ENCODE peak calls at places on chromosomes 6 and 20, in eight cellular contexts. D, N, H, T, R, Q, E and K are unnamed samples.

GRCh38 chr6:86192123-86192522 is 549.4 kb upstream of the SYNCRIP start:
- DNase-seq in D (no peak), N (no peak), H (no peak), T (no peak), R (no peak), Q (no peak), E (no peak), K (no peak)

GRCh38 chr6:6851059-6851658 is 256.6 kb upstream of the RREB1 start:
- DNase-seq in D (no peak), N (peak), H (peak), T (no peak), R (no peak), Q (peak), E (no peak), K (no peak)

GRCh38 chr20:13790708-13791107 is 5.9 kb downstream of the NDUFAF5 start:
- DNase-seq in D (no peak), N (no peak), H (no peak), T (no peak), R (no peak), Q (no peak), E (no peak), K (no peak)

GRCh38 chr20:62762801-62763368 is 33.4 kb upstream of the MRGBP start:
- DNase-seq in D (no peak), N (no peak), H (no peak), T (no peak), R (no peak), Q (peak), E (no peak), K (no peak)

GRCh38 chr20:56859039-56859750 is 230.1 kb downstream of the TFAP2C start:
- DNase-seq in D (no peak), N (no peak), H (no peak), T (no peak), R (no peak), Q (no peak), E (no peak), K (no peak)

GRCh38 chr6:28693751-28694443 is 168.2 kb downstream of the GPX5 start:
- DNase-seq in D (no peak), N (peak), H (no peak), T (no peak), R (no peak), Q (no peak), E (no peak), K (no peak)

GRCh38 chr6:52507557-52508260 is 69.2 kb downstream of the TRAM2 start:
- DNase-seq in D (no peak), N (peak), H (no peak), T (no peak), R (no peak), Q (no peak), E (no peak), K (no peak)

GRCh38 chr6:116363759-116364158 is 7.0 kb upstream of the DSE start:
- DNase-seq in D (no peak), N (peak), H (no peak), T (no peak), R (no peak), Q (no peak), E (no peak), K (no peak)

GRCh38 chr6:33995046-33995872 is 150.6 kb downstream of the GRM4 start:
- DNase-seq in D (no peak), N (no peak), H (peak), T (no peak), R (no peak), Q (no peak), E (no peak), K (no peak)

GRCh38 chr6:129774697-129775447 is 64.9 kb upstream of the ARHGAP18 start:
- DNase-seq in D (peak), N (peak), H (peak), T (peak), R (peak), Q (peak), E (no peak), K (peak)

GRCh38 chr20:56985286-56985685 is 281.2 kb downstream of the BMP7 start:
- DNase-seq in D (no peak), N (peak), H (no peak), T (no peak), R (no peak), Q (no peak), E (no peak), K (no peak)